ENCODE peak calls at places on chromosome 12, in six cellular contexts. V is T1000; Y is NCI-H1417; L is activated CD8-positive, alpha-beta memory T cell treated with anti-CD3 and anti-CD28 coated beads for 48 hours; S is NCI-H82; H is substantia nigra. J is an unnamed sample.

GRCh38 chr12:68530299-68530698 is 80.4 kb upstream of the RAP1B start:
- DNase-seq in V (no peak), Y (no peak), L (no peak), S (no peak), H (no peak), J (no peak)

GRCh38 chr12:46832084-46832704 is 6.4 kb upstream of the SLC38A4 start:
- DNase-seq in V (no peak), Y (no peak), L (no peak), S (no peak), H (no peak), J (peak)

GRCh38 chr12:70590051-70590450 is 47.2 kb downstream of the PTPRB start:
- DNase-seq in V (peak), Y (peak), L (no peak), S (peak), H (no peak), J (peak)

GRCh38 chr12:49100380-49100779 is 5.8 kb upstream of the DHH start:
- DNase-seq in V (no peak), Y (no peak), L (no peak), S (no peak), H (no peak), J (no peak)

GRCh38 chr12:54147186-54147585 is 41.6 kb downstream of the SMUG1 start:
- DNase-seq in V (no peak), Y (no peak), L (no peak), S (no peak), H (no peak), J (no peak)

GRCh38 chr12:30200864-30201263 is 417.1 kb upstream of the TMTC1 start:
- DNase-seq in V (no peak), Y (no peak), L (no peak), S (no peak), H (no peak), J (peak)

GRCh38 chr12:62292761-62293446 is 32.7 kb downstream of the USP15 start:
- DNase-seq in V (no peak), Y (no peak), L (no peak), S (no peak), H (no peak), J (no peak)

GRCh38 chr12:26114720-26115406 is 10.0 kb downstream of the BHLHE41 start:
- DNase-seq in V (no peak), Y (no peak), L (no peak), S (no peak), H (no peak), J (no peak)

GRCh38 chr12:91316161-91316759 is 133.6 kb upstream of the DCN start:
- DNase-seq in V (no peak), Y (no peak), L (no peak), S (no peak), H (no peak), J (no peak)

GRCh38 chr12:123364532-123365140 is at the start of gene SBNO1:
- DNase-seq in V (peak), Y (peak), L (peak), S (peak), H (peak), J (peak)

GRCh38 chr12:64407342-64408223 is 3.4 kb downstream of the XPOT start:
- DNase-seq in V (no peak), Y (no peak), L (no peak), S (peak), H (no peak), J (no peak)

GRCh38 chr12:132282950-132283771 is 46.2 kb downstream of the GALNT9 start:
- DNase-seq in V (no peak), Y (peak), L (no peak), S (no peak), H (no peak), J (no peak)

GRCh38 chr12:53601296-53601847 is 24.8 kb downstream of the ATF7 start:
- DNase-seq in V (no peak), Y (no peak), L (no peak), S (peak), H (no peak), J (no peak)

GRCh38 chr12:7035464-7035863 is 17.2 kb upstream of the LPCAT3 start:
- DNase-seq in V (no peak), Y (no peak), L (no peak), S (no peak), H (no peak), J (no peak)

GRCh38 chr12:91326043-91327027 is 143.7 kb upstream of the DCN start:
- DNase-seq in V (peak), Y (peak), L (no peak), S (peak), H (no peak), J (peak)

GRCh38 chr12:51307655-51308593 is 16.1 kb downstream of the BIN2 start:
- DNase-seq in V (no peak), Y (no peak), L (no peak), S (no peak), H (no peak), J (no peak)

GRCh38 chr12:45425426-45425825 is 209.5 kb downstream of the ANO6 start:
- DNase-seq in V (no peak), Y (no peak), L (no peak), S (no peak), H (no peak), J (no peak)

GRCh38 chr12:59695379-59695778 is 99.5 kb downstream of the SLC16A7 start:
- DNase-seq in V (peak), Y (no peak), L (no peak), S (no peak), H (no peak), J (no peak)

GRCh38 chr12:95943231-95943842 is at the start of gene AMDHD1:
- DNase-seq in V (peak), Y (peak), L (peak), S (peak), H (peak), J (peak)

GRCh38 chr12:104534162-104534856 is 77.6 kb downstream of the CHST11 start:
- DNase-seq in V (no peak), Y (no peak), L (no peak), S (peak), H (no peak), J (peak)

GRCh38 chr12:52230364-52231281 is 2.4 kb upstream of the KRT7 start:
- DNase-seq in V (peak), Y (no peak), L (no peak), S (no peak), H (no peak), J (peak)

GRCh38 chr12:70664463-70664862 is 27.2 kb upstream of the PTPRB start:
- DNase-seq in V (no peak), Y (peak), L (no peak), S (peak), H (no peak), J (no peak)

GRCh38 chr12:124764451-124764850 is 99.2 kb downstream of the SCARB1 start:
- DNase-seq in V (no peak), Y (no peak), L (no peak), S (peak), H (no peak), J (no peak)

GRCh38 chr12:123387508-123388217 is 3.7 kb downstream of the KMT5A start:
- DNase-seq in V (no peak), Y (no peak), L (no peak), S (peak), H (no peak), J (no peak)

GRCh38 chr12:118371354-118372282 is 1.1 kb downstream of the TAOK3 start:
- DNase-seq in V (no peak), Y (peak), L (no peak), S (peak), H (peak), J (peak)

J was measured in pancreas.